ENCODE peak calls at places on chromosomes 3 and 15, in seven cellular contexts. One of them, this sample, is unnamed.
A peak's percentile ranks its signal among the peaks of the same experiment; 100 is the strongest.

GRCh38 chr15:91252322-91252721 is 152.3 kb downstream of the SV2B start:
- DNase-seq in A549: no peak
- DNase-seq in CD4-positive, alpha-beta T cell: no peak
- DNase-seq in cardiac fibroblast: no peak
- DNase-seq in fibroblast of lung: no peak
- DNase-seq in stomach: no peak
- DNase-seq in AG10803: no peak
- DNase-seq in this sample: no peak

GRCh38 chr3:148512648-148513047 is 185.1 kb upstream of the AGTR1 start:
- DNase-seq in CD4-positive, alpha-beta T cell: no peak
- DNase-seq in A549: no peak
- DNase-seq in fibroblast of lung: peak; percentile 1
- DNase-seq in cardiac fibroblast: peak; percentile 37
- DNase-seq in stomach: no peak
- DNase-seq in AG10803: peak; percentile 14
- DNase-seq in this sample: no peak

GRCh38 chr3:5428607-5429516 is 241.4 kb downstream of the EDEM1 start:
- DNase-seq in AG10803: peak; percentile 10
- DNase-seq in CD4-positive, alpha-beta T cell: no peak
- DNase-seq in fibroblast of lung: peak; percentile 57
- DNase-seq in A549: no peak
- DNase-seq in cardiac fibroblast: no peak
- DNase-seq in stomach: no peak
- DNase-seq in this sample: no peak

GRCh38 chr15:92914768-92915221 is 14.7 kb downstream of the CHD2 start:
- DNase-seq in A549: peak; percentile 79
- DNase-seq in stomach: no peak
- DNase-seq in cardiac fibroblast: peak; percentile 44
- DNase-seq in CD4-positive, alpha-beta T cell: peak; percentile 45
- DNase-seq in AG10803: no peak
- DNase-seq in fibroblast of lung: no peak
- DNase-seq in this sample: no peak

GRCh38 chr15:80567721-80568157 is 127.4 kb upstream of the ABHD17C start:
- DNase-seq in cardiac fibroblast: peak; percentile 92
- DNase-seq in AG10803: peak; percentile 93
- DNase-seq in CD4-positive, alpha-beta T cell: no peak
- DNase-seq in A549: peak; percentile 84
- DNase-seq in fibroblast of lung: peak; percentile 83
- DNase-seq in stomach: peak; percentile 49
- DNase-seq in this sample: peak; percentile 64

GRCh38 chr15:96047255-96047931 is 283.1 kb upstream of the NR2F2 start:
- DNase-seq in cardiac fibroblast: peak; percentile 90
- DNase-seq in fibroblast of lung: peak; percentile 96
- DNase-seq in CD4-positive, alpha-beta T cell: no peak
- DNase-seq in stomach: no peak
- DNase-seq in A549: no peak
- DNase-seq in AG10803: peak; percentile 87
- DNase-seq in this sample: no peak

GRCh38 chr3:149751551-149751950 is 738 bp downstream of the COMMD2 start:
- DNase-seq in cardiac fibroblast: no peak
- DNase-seq in CD4-positive, alpha-beta T cell: no peak
- DNase-seq in stomach: no peak
- DNase-seq in fibroblast of lung: peak; percentile 17
- DNase-seq in A549: no peak
- DNase-seq in AG10803: no peak
- DNase-seq in this sample: no peak

GRCh38 chr15:69663441-69663840 is 210.8 kb downstream of the RPLP1 start:
- DNase-seq in stomach: no peak
- DNase-seq in fibroblast of lung: no peak
- DNase-seq in cardiac fibroblast: no peak
- DNase-seq in CD4-positive, alpha-beta T cell: no peak
- DNase-seq in AG10803: no peak
- DNase-seq in A549: no peak
- DNase-seq in this sample: no peak

GRCh38 chr15:25439456-25439836 is 622 bp upstream of the UBE3A start:
- DNase-seq in A549: peak; percentile 17
- DNase-seq in cardiac fibroblast: peak; percentile 50
- DNase-seq in AG10803: peak; percentile 21
- DNase-seq in CD4-positive, alpha-beta T cell: no peak
- DNase-seq in fibroblast of lung: peak; percentile 27
- DNase-seq in stomach: peak; percentile 27
- DNase-seq in this sample: no peak

GRCh38 chr15:57752426-57752825 is 45.9 kb downstream of the POLR2M start:
- DNase-seq in AG10803: no peak
- DNase-seq in cardiac fibroblast: no peak
- DNase-seq in fibroblast of lung: no peak
- DNase-seq in A549: no peak
- DNase-seq in CD4-positive, alpha-beta T cell: no peak
- DNase-seq in stomach: no peak
- DNase-seq in this sample: no peak
- TF ChIP-seq CTCF in AG10803: no peak
- TF ChIP-seq CTCF in cardiac fibroblast: peak; percentile 27
- TF ChIP-seq CTCF in fibroblast of lung: peak; percentile 9
- TF ChIP-seq CTCF in A549: no peak
- TF ChIP-seq CTCF in CD4-positive, alpha-beta T cell: no peak
- TF ChIP-seq CTCF in stomach: no peak
- TF ChIP-seq CTCF in this sample: no peak

DNA sequence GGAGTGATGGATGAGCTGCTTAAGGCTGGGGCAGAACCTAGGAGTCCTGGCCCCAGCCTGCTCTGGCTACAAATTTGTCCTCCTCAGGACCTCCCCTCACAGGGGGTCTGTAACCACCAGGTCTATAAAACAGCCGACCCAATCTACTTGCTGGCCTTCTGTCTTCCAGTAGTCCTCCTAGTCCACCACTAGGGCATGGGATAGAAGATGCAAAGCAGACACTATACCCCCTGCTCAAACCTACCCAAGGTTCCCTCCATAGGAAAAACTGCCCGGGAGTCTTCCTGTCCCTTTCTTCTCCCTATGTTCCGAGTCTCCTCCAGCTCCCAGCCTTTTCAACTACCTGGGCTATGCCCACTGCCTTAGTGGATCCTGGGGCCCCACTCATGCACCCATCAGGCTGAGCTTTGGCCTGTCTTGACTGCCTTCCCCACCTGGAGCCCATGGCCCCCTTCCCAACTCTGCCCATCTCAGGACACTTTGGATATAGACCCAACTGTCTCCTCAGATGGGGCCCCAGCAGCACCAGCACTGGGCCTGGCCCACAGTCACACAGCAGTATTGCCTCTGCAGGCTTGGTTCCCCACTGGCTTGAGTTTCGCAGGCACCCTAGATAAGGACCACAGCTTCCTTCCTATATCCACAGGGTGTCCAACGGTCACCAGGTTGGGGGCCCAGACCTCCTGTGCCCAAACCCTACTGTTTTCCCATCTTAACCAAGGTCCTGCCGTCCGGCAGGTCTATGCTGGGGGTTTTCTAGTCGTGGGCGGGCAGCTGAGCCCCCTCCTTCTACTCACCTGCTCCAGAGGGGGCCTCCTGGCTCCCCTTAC is 1.1 kb downstream of the HYAL3 start:
- DNase-seq in cardiac fibroblast: no peak
- DNase-seq in fibroblast of lung: no peak
- DNase-seq in AG10803: no peak
- DNase-seq in stomach: no peak
- DNase-seq in CD4-positive, alpha-beta T cell: no peak
- DNase-seq in A549: no peak
- DNase-seq in this sample: no peak
- TF ChIP-seq CTCF in cardiac fibroblast: peak; percentile 31
- TF ChIP-seq CTCF in fibroblast of lung: no peak
- TF ChIP-seq CTCF in AG10803: peak; percentile 36
- TF ChIP-seq CTCF in stomach: no peak
- TF ChIP-seq CTCF in CD4-positive, alpha-beta T cell: no peak
- TF ChIP-seq CTCF in A549: no peak
- TF ChIP-seq CTCF in this sample: peak; percentile 25

GRCh38 chr15:66881173-66881905 is 179.3 kb downstream of the SMAD6 start:
- DNase-seq in cardiac fibroblast: no peak
- DNase-seq in A549: no peak
- DNase-seq in AG10803: no peak
- DNase-seq in stomach: no peak
- DNase-seq in fibroblast of lung: no peak
- DNase-seq in CD4-positive, alpha-beta T cell: no peak
- DNase-seq in this sample: no peak

GRCh38 chr15:66885281-66885915 is 180.0 kb upstream of the SMAD3 start:
- DNase-seq in cardiac fibroblast: no peak
- DNase-seq in fibroblast of lung: no peak
- DNase-seq in CD4-positive, alpha-beta T cell: no peak
- DNase-seq in AG10803: no peak
- DNase-seq in stomach: no peak
- DNase-seq in A549: no peak
- DNase-seq in this sample: no peak

GRCh38 chr15:66884661-66885237 is 180.7 kb upstream of the SMAD3 start:
- DNase-seq in cardiac fibroblast: no peak
- DNase-seq in CD4-positive, alpha-beta T cell: no peak
- DNase-seq in A549: no peak
- DNase-seq in AG10803: no peak
- DNase-seq in stomach: no peak
- DNase-seq in fibroblast of lung: no peak
- DNase-seq in this sample: no peak

GRCh38 chr15:66882251-66883020 is 180.4 kb downstream of the SMAD6 start:
- DNase-seq in stomach: no peak
- DNase-seq in AG10803: peak; percentile 90
- DNase-seq in fibroblast of lung: peak; percentile 77
- DNase-seq in A549: no peak
- DNase-seq in cardiac fibroblast: peak; percentile 88
- DNase-seq in CD4-positive, alpha-beta T cell: no peak
- DNase-seq in this sample: no peak

DNA sequence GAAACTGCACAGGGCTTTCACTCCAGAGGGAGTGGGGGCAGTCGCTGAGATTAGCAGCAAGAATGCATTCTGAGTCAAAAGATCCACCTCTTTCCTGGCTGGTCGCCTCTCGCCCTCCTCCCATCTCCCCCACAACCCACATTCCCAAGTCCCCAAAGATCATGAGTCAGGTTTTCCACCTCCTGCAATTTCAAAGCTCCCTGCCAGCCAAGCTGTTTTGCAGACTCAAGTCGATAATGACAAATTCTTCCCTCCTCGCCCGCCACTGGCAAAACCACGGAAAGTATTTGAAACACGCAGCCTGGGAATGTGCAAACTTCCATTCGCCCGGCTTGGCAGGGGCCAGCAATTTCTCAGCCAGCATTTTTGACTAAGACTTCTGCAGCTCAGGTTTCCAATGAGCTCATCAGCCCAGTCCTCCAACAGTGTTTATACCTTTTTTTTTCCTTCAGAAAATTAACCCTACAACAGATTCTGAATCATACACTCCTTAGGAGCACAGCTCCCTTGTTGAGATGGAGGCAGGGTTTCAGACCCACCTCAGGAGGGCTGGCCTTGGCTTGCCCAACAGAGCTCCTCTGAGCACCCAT is 181.4 kb downstream of the SMAD6 start:
- DNase-seq in cardiac fibroblast: peak; percentile 100
- DNase-seq in AG10803: peak; percentile 100
- DNase-seq in CD4-positive, alpha-beta T cell: no peak
- DNase-seq in A549: peak; percentile 99
- DNase-seq in fibroblast of lung: peak; percentile 100
- DNase-seq in stomach: peak; percentile 86
- DNase-seq in this sample: no peak
- TF ChIP-seq CTCF in cardiac fibroblast: no peak
- TF ChIP-seq CTCF in AG10803: no peak
- TF ChIP-seq CTCF in CD4-positive, alpha-beta T cell: no peak
- TF ChIP-seq CTCF in A549: no peak
- TF ChIP-seq CTCF in fibroblast of lung: no peak
- TF ChIP-seq CTCF in stomach: no peak
- TF ChIP-seq CTCF in this sample: no peak

GRCh38 chr3:123311201-123311600 is 109.5 kb downstream of the SEC22A start:
- DNase-seq in cardiac fibroblast: no peak
- DNase-seq in CD4-positive, alpha-beta T cell: no peak
- DNase-seq in stomach: no peak
- DNase-seq in A549: no peak
- DNase-seq in AG10803: no peak
- DNase-seq in fibroblast of lung: no peak
- DNase-seq in this sample: no peak
- TF ChIP-seq CTCF in cardiac fibroblast: no peak
- TF ChIP-seq CTCF in CD4-positive, alpha-beta T cell: no peak
- TF ChIP-seq CTCF in stomach: no peak
- TF ChIP-seq CTCF in A549: no peak
- TF ChIP-seq CTCF in AG10803: no peak
- TF ChIP-seq CTCF in fibroblast of lung: no peak
- TF ChIP-seq CTCF in this sample: no peak

GRCh38 chr3:142586803-142587406 is 8.4 kb upstream of the ATR start:
- DNase-seq in CD4-positive, alpha-beta T cell: no peak
- DNase-seq in cardiac fibroblast: peak; percentile 89
- DNase-seq in A549: peak; percentile 84
- DNase-seq in stomach: peak; percentile 41
- DNase-seq in fibroblast of lung: peak; percentile 72
- DNase-seq in AG10803: peak; percentile 82
- DNase-seq in this sample: peak; percentile 53
- TF ChIP-seq CTCF in CD4-positive, alpha-beta T cell: peak; percentile 66
- TF ChIP-seq CTCF in cardiac fibroblast: peak; percentile 55
- TF ChIP-seq CTCF in A549: peak; percentile 94
- TF ChIP-seq CTCF in stomach: peak; percentile 61
- TF ChIP-seq CTCF in fibroblast of lung: peak; percentile 45
- TF ChIP-seq CTCF in AG10803: peak; percentile 61
- TF ChIP-seq CTCF in this sample: peak; percentile 68

GRCh38 chr15:89863918-89864317 is 29.9 kb downstream of the AP3S2 start:
- DNase-seq in AG10803: peak; percentile 25
- DNase-seq in stomach: no peak
- DNase-seq in CD4-positive, alpha-beta T cell: no peak
- DNase-seq in fibroblast of lung: no peak
- DNase-seq in cardiac fibroblast: peak; percentile 41
- DNase-seq in A549: no peak
- DNase-seq in this sample: no peak
- TF ChIP-seq CTCF in AG10803: peak; percentile 37
- TF ChIP-seq CTCF in stomach: no peak
- TF ChIP-seq CTCF in CD4-positive, alpha-beta T cell: no peak
- TF ChIP-seq CTCF in fibroblast of lung: no peak
- TF ChIP-seq CTCF in cardiac fibroblast: peak; percentile 3
- TF ChIP-seq CTCF in A549: no peak
- TF ChIP-seq CTCF in this sample: no peak

DNA sequence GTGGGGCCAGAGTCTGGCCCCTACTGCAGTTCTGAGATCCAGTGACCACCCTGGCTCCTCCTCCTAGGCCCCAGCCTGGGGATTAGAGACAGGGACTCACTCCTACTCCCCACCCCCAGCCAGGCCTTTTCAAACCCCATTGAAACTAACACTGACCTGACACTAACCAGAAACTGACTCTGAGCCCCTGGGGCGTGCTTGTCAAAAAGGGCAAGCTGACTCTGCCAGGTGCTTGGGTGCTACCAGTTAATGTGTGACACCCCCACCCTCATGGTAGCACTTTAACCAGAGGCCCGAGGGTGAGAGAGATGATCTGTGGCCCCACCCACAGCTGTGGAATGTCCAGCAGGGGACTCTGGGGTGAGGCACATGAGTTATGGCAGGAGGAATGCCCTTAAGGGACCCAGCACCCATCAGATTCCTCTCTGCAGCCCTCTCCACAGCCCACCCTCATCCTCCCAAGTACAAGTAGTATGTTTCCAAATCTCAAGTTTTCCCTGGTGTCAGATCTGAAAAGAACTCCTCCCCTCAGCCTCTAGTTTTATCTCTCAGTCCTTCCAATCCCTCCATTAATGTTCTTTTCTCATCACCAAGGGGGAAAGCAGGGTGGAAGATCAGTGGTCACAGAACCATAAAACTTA is 1.4 kb downstream of the PTH1R start:
- DNase-seq in fibroblast of lung: no peak
- DNase-seq in AG10803: no peak
- DNase-seq in stomach: no peak
- DNase-seq in CD4-positive, alpha-beta T cell: no peak
- DNase-seq in cardiac fibroblast: no peak
- DNase-seq in A549: peak; percentile 31
- DNase-seq in this sample: no peak
- TF ChIP-seq CTCF in fibroblast of lung: no peak
- TF ChIP-seq CTCF in AG10803: no peak
- TF ChIP-seq CTCF in stomach: no peak
- TF ChIP-seq CTCF in CD4-positive, alpha-beta T cell: no peak
- TF ChIP-seq CTCF in cardiac fibroblast: no peak
- TF ChIP-seq CTCF in A549: no peak
- TF ChIP-seq CTCF in this sample: no peak